ENCODE peak calls at places on chromosomes 16 and 17, in four cellular contexts. J is HepG2, O is K562, V is H1. L is an unnamed sample.

GRCh38 chr17:32909787-32910369 is 18.1 kb upstream of the TMEM98 start:
- DNase-seq in O (peak; percentile 80), J (peak; percentile 71), V (peak; percentile 80), L (peak; percentile 83)

GRCh38 chr16:85812031-85812807 is 12.7 kb downstream of the COX4I1 start:
- DNase-seq in O (no peak), V (no peak), J (no peak), L (no peak)

GRCh38 chr17:59492091-59492451 is 73.3 kb upstream of the DHX40 start:
- DNase-seq in V (no peak), O (no peak), J (no peak), L (no peak)

GRCh38 chr17:18141210-18141803 is 32.8 kb downstream of the MYO15A start:
- DNase-seq in J (peak; percentile 30), O (peak; percentile 35), V (peak; percentile 58), L (peak; percentile 65)

GRCh38 chr16:89035013-89035697 is 58.1 kb upstream of the CBFA2T3 start:
- DNase-seq in J (no peak), O (peak; percentile 55), V (no peak), L (no peak)

GRCh38 chr16:53014287-53014686 is 38.4 kb downstream of the CHD9NB start:
- DNase-seq in J (no peak), V (no peak), O (no peak), L (no peak)

GRCh38 chr16:72848045-72848410 is 199.9 kb downstream of the ZFHX3 start:
- DNase-seq in J (no peak), V (no peak), O (no peak), L (peak; percentile 26)

GRCh38 chr16:27925612-27926011 is 137.9 kb downstream of the GSG1L start:
- DNase-seq in V (no peak), O (no peak), J (no peak), L (no peak)

GRCh38 chr17:29620271-29620670 is 2.4 kb downstream of the CORO6 start:
- DNase-seq in O (peak; percentile 64), V (no peak), J (no peak), L (peak; percentile 55)

GRCh38 chr17:7323731-7324437 is 5.3 kb downstream of the NEURL4 start:
- DNase-seq in V (peak; percentile 99), J (no peak), O (peak; percentile 59), L (peak; percentile 83)

GRCh38 chr16:35908942-35909341 is 2449.5 kb downstream of the TP53TG3F start:
- DNase-seq in O (peak; percentile 11), V (no peak), J (no peak), L (no peak)

GRCh38 chr16:46629331-46629843 is 8.2 kb upstream of the SHCBP1 start:
- DNase-seq in O (peak; percentile 76), J (peak; percentile 60), V (peak; percentile 52), L (peak; percentile 60)

GRCh38 chr17:29107933-29108805 is 65.2 kb downstream of the PIPOX start:
- DNase-seq in J (peak; percentile 25), V (no peak), O (no peak), L (peak; percentile 44)

GRCh38 chr16:24670623-24671454 is 58.6 kb upstream of the TNRC6A start:
- DNase-seq in V (peak; percentile 64), O (no peak), J (no peak), L (peak; percentile 68)

GRCh38 chr17:77542551-77543490 is 402.1 kb downstream of the SEC14L1 start:
- DNase-seq in O (peak; percentile 75), J (peak; percentile 60), V (peak; percentile 79), L (peak; percentile 91)

GRCh38 chr17:41001795-41002194 is 2.1 kb upstream of the KRTAP3-2 start:
- DNase-seq in V (no peak), J (no peak), O (no peak), L (no peak)

GRCh38 chr16:30010817-30011504 is at the start of gene DOC2A:
- DNase-seq in O (no peak), V (peak; percentile 81), J (no peak), L (no peak)

DNA sequence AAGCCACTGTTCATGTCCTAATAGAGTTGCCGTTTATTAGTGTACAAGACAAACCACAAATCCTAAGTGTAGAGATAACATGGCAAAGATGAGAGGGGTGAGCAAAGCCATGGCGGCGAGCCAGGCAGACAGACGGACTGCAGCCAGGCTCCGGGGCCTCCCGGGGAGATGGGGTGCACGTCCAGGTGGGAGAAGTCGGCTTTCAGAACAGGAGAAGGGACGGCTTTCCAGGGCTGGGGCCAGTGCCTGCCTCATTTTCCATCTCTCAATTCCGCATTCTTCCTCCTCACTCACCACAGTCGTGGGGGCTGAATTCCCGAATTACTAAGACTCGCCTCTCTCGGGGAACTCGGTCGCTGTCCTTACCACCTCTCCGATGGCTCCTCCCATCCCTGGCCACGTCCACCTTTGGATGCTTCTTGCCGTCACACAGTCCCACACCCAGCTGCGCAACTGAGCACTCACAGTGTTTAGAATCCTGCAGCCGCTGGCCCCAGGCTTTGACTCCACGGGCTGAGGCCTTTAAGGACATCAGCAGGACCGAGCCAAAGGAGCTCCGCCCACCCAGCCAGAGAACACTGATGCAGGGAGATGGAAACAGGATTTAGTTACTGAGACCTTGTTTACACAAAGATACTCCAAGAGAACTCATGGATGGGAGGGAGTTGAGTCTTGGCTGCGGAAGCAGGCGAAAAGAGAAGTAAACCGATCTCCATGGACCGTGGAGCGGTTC is 59.7 kb downstream of the RNF112 start:
- DNase-seq in V (peak; percentile 63), O (no peak), J (no peak), L (no peak)
- TF ChIP-seq RNF2 in V (no peak), O (no peak), J (no peak), L (no peak)

DNA sequence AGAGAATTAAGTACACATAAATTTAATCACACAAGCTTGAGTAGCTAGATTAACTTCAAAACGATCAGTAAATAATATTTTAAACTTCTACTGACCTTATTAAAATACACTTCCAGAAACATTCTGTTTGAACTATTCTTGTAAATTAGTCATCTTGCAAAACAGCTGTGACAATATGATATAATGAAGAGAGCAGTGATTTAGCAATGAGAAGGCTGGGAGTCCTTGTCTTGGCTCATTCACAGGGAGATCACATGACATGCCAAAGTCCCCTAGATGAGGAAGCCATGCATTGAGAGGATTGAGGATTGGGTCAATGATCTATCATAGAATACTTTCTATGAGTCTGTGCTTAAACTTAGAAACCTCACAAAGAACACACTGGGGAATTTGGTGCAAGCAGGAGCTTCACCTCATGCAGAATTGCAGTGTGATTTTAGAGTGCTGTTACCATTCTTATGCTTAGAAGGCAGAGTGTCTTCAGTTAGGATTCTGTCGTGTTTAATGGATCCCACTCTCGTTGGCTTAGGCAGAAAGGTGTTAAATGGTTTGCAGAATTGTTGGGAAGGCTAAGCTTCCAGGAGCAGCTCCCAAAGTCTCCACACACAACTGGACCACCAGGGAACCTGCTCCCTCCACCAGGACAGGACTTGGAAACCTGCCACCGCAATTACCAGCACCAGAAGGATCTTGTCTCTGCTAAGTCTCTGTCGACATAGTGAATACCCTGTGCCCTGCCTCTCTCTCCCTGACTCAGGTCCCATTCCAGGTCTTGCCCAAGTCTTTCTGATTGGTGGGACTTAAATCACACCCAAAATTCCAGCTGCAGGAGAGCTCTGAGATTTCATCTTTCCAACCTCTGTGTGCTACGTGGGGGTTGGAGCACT is 87.1 kb downstream of the USP22 start:
- DNase-seq in O (no peak), V (no peak), J (peak; percentile 4), L (no peak)
- TF ChIP-seq RNF2 in O (no peak), V (no peak), J (no peak), L (no peak)

DNA sequence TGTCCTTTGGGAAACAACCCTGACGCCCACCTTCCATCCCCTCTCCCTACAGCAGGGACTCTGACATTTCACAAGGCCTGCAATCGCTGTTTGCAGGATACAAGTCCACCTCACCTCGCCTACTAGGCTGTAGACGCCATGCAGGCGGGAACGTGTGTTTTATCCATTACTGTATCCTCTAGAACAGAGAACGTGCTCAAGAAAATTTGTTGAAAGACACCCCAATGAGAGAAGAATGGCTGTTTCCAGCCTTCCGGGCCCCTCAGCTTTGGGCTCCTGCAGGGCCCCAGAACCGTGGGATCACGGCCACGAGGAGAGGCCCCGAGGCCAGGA is 1.5 kb upstream of the TTYH2 start:
- DNase-seq in J (no peak), O (no peak), V (no peak), L (no peak)
- TF ChIP-seq RNF2 in J (no peak), O (no peak), V (no peak), L (no peak)

DNA sequence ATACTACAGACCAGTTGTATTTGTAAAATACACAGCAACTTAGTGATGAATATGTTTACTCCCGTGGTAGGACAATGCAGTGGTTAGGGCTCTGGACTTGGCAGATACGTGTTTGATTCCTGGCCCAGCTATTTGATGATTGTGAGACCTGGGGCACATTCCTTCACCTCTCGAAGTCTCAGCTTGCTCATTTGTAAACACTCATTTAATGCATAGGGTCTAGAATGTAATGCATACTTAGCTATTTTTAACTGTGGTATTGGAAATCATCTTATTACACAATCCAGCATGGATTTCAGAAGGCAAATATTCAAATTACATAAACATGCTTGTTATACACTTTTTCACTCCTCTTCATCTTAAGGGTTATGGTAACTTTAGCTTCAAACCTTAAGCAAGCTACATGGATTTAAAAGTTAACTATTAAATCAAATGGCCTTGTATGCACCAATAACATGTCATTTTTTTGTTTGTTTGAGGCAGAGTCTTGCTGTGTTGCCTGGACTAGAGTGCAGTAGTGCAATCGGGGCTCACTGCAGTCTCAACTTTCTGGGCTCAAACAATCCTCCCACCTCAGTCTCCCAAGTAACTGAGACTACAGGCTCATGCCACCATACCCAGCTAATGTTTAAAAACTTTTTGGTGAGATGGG is 52.4 kb downstream of the VAT1L start:
- DNase-seq in J (no peak), O (no peak), V (no peak), L (no peak)
- TF ChIP-seq RNF2 in J (no peak), O (no peak), V (no peak), L (no peak)

GRCh38 chr17:48444531-48445247 is 14.7 kb upstream of the SKAP1 start:
- DNase-seq in O (no peak), J (no peak), V (no peak), L (no peak)
- TF ChIP-seq RNF2 in O (no peak), J (no peak), V (no peak), L (no peak)

DNA sequence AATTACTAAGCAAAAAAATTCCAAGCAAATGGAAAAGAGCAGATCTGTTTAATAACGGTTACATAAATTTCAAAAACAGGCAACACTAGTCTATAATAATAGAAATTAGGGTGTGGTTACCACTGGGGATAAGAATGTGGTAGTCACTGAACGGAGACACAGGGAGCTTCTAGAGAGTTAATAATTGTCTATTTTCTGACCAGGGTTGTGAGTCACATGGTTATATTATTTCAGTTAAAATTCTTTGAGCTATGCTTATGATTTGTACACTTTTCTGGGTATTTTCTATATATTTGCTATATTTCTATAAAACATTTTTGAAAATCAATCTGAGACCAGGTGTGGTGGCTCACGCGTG is 433.9 kb upstream of the MAF start:
- DNase-seq in O (no peak), V (no peak), J (no peak), L (peak; percentile 41)
- TF ChIP-seq RNF2 in O (no peak), V (no peak), J (no peak), L (no peak)

GRCh38 chr17:73549841-73550430 is 94.3 kb downstream of the SDK2 start:
- DNase-seq in O (no peak), J (no peak), V (no peak), L (no peak)
- TF ChIP-seq RNF2 in O (no peak), J (no peak), V (no peak), L (no peak)

GRCh38 chr16:81901483-81901882 is 109.8 kb downstream of the SDR42E1 start:
- DNase-seq in V (no peak), J (no peak), O (no peak), L (no peak)

GRCh38 chr16:81899601-81900000 is 111.7 kb downstream of the SDR42E1 start:
- DNase-seq in J (no peak), V (no peak), O (no peak), L (no peak)

GRCh38 chr16:81902025-81902424 is 109.2 kb downstream of the SDR42E1 start:
- DNase-seq in J (peak; percentile 34), O (no peak), V (no peak), L (no peak)

GRCh38 chr16:81900456-81900855 is 110.8 kb downstream of the SDR42E1 start:
- DNase-seq in O (no peak), J (no peak), V (no peak), L (no peak)

GRCh38 chr16:81900014-81900413 is 111.3 kb downstream of the SDR42E1 start:
- DNase-seq in O (no peak), J (no peak), V (no peak), L (no peak)
- TF ChIP-seq RNF2 in O (no peak), J (no peak), V (no peak), L (no peak)

L was measured in A549.